ENCODE peak calls at places on chromosomes 6 and 20, in seven cellular contexts. X is ELR; Z is NCI-H446 treated with DMSO at 0.1 percent for 48 hours; P is AG10803; K is sigmoid colon; U is nucleus accumbens; W is effector CD4-positive, alpha-beta T cell. G is an unnamed sample.

GRCh38 chr6:131065824-131066171 is 2.8 kb upstream of the EPB41L2 start:
- DNase-seq in X (no peak), Z (no peak), P (no peak), K (no peak), U (no peak), W (no peak), G (no peak)

GRCh38 chr6:133632906-133633305 is 256.0 kb upstream of the TCF21 start:
- DNase-seq in X (no peak), Z (no peak), P (no peak), K (no peak), U (no peak), W (no peak), G (no peak)

GRCh38 chr6:139590206-139590605 is 215.8 kb upstream of the CITED2 start:
- DNase-seq in X (no peak), Z (no peak), P (no peak), K (no peak), U (no peak), W (no peak), G (no peak)

GRCh38 chr6:1482381-1483166 is 93.2 kb downstream of the FOXF2 start:
- DNase-seq in X (peak), Z (no peak), P (no peak), K (no peak), U (no peak), W (no peak), G (no peak)

GRCh38 chr6:166999145-166999844 is at the start of gene CEP43:
- DNase-seq in X (peak), Z (peak), P (peak), K (peak), U (peak), W (peak), G (peak)

GRCh38 chr6:14550817-14551216 is 433.2 kb downstream of the CD83 start:
- DNase-seq in X (no peak), Z (no peak), P (peak), K (no peak), U (no peak), W (no peak), G (no peak)

GRCh38 chr6:32396028-32396427 is 11.0 kb downstream of the BTNL2 start:
- DNase-seq in X (no peak), Z (no peak), P (no peak), K (no peak), U (no peak), W (no peak), G (no peak)

GRCh38 chr6:122365775-122366403 is 33.6 kb upstream of the HSF2 start:
- DNase-seq in X (peak), Z (no peak), P (no peak), K (no peak), U (no peak), W (no peak), G (no peak)

GRCh38 chr6:3919130-3919628 is 70.0 kb downstream of the FAM50B start:
- DNase-seq in X (peak), Z (no peak), P (peak), K (no peak), U (no peak), W (no peak), G (no peak)

GRCh38 chr6:20166226-20166625 is 46.0 kb downstream of the MBOAT1 start:
- DNase-seq in X (no peak), Z (no peak), P (no peak), K (no peak), U (no peak), W (no peak), G (no peak)

GRCh38 chr6:113873043-113873667 is 16.0 kb downstream of the MARCKS start:
- DNase-seq in X (no peak), Z (no peak), P (no peak), K (peak), U (no peak), W (no peak), G (no peak)

GRCh38 chr20:10536531-10536930 is 101.4 kb downstream of the SLX4IP start:
- DNase-seq in X (no peak), Z (peak), P (peak), K (no peak), U (no peak), W (no peak), G (no peak)

GRCh38 chr6:158906926-158907325 is 87.8 kb upstream of the EZR start:
- DNase-seq in X (peak), Z (no peak), P (no peak), K (no peak), U (no peak), W (no peak), G (no peak)

GRCh38 chr6:143163621-143164020 is 102.9 kb downstream of the AIG1 start:
- DNase-seq in X (no peak), Z (no peak), P (no peak), K (no peak), U (no peak), W (no peak), G (no peak)

GRCh38 chr20:35135867-35136586 is 11.1 kb downstream of the EDEM2 start:
- DNase-seq in X (peak), Z (no peak), P (peak), K (no peak), U (no peak), W (no peak), G (peak)

GRCh38 chr6:158321960-158322359 is 9.7 kb downstream of the TULP4 start:
- DNase-seq in X (peak), Z (no peak), P (peak), K (no peak), U (no peak), W (no peak), G (no peak)

GRCh38 chr6:77466055-77467028 is 3.1 kb upstream of the HTR1B start:
- DNase-seq in X (peak), Z (no peak), P (peak), K (no peak), U (no peak), W (no peak), G (no peak)

GRCh38 chr20:58161192-58161591 is 67.3 kb downstream of the ANKRD60 start:
- DNase-seq in X (no peak), Z (no peak), P (peak), K (no peak), U (no peak), W (no peak), G (no peak)

GRCh38 chr6:90537723-90538407 is 49.0 kb downstream of the MAP3K7 start:
- DNase-seq in X (peak), Z (peak), P (peak), K (no peak), U (no peak), W (no peak), G (no peak)

GRCh38 chr6:137728386-137729349 is 138.4 kb upstream of the TNFAIP3 start:
- DNase-seq in X (peak), Z (no peak), P (peak), K (no peak), U (peak), W (no peak), G (peak)

G was measured in RWPE2.